ENCODE peak calls at places on chromosomes 13 and 19, in seven cellular contexts. D is heart right ventricle; Y is fibroblast of the aortic adventitia; J is nucleus accumbens; V is HTR-8/SVneo; Z is activated naive CD4-positive, alpha-beta T cell; P is C1 segment of cervical spinal cord. T is an unnamed sample.

GRCh38 chr13:98981596-98982195 is 3.8 kb upstream of the DOCK9 start:
- DNase-seq in J (no peak), P (no peak), Z (no peak), V (no peak), Y (no peak), D (no peak), T (no peak)

GRCh38 chr13:24217601-24218281 is 57.2 kb downstream of the SPATA13 start:
- DNase-seq in Y (peak; percentile 5), Z (no peak), V (no peak), D (no peak), J (no peak), P (no peak), T (peak; percentile 36)

GRCh38 chr13:40777166-40777956 is 6.4 kb upstream of the MRPS31 start:
- DNase-seq in D (no peak), Y (peak; percentile 68), Z (no peak), J (no peak), V (peak; percentile 30), P (no peak), T (peak; percentile 83)

GRCh38 chr19:50328257-50329145 is 676 bp downstream of the KCNC3 start:
- DNase-seq in Z (no peak), Y (no peak), J (no peak), V (no peak), D (peak; percentile 42), P (no peak), T (no peak)

GRCh38 chr13:36211567-36211966 is 2.8 kb downstream of the SOHLH2 start:
- DNase-seq in P (no peak), V (no peak), Z (no peak), Y (no peak), J (no peak), D (no peak), T (peak; percentile 41)

GRCh38 chr19:49564616-49565045 is 15.7 kb downstream of the NOSIP start:
- DNase-seq in Y (no peak), J (no peak), V (no peak), P (no peak), D (no peak), Z (no peak), T (no peak)

GRCh38 chr13:93388701-93389100 is 162.1 kb downstream of the GPC6 start:
- DNase-seq in Z (no peak), V (no peak), P (no peak), D (no peak), J (no peak), Y (peak; percentile 30), T (no peak)

GRCh38 chr13:28338742-28339141 is 156.2 kb downstream of the FLT1 start:
- DNase-seq in V (no peak), Y (no peak), Z (no peak), D (no peak), P (no peak), J (no peak), T (no peak)

GRCh38 chr13:98349731-98350305 is 172.7 kb upstream of the RNF113B start:
- DNase-seq in P (no peak), J (no peak), Y (no peak), D (peak; percentile 25), V (no peak), Z (no peak), T (no peak)

GRCh38 chr13:32316476-32316875 is 1.2 kb downstream of the BRCA2 start:
- DNase-seq in J (no peak), Z (no peak), V (no peak), D (no peak), Y (no peak), P (no peak), T (no peak)

GRCh38 chr13:70964124-70964523 is 855.9 kb upstream of the KLHL1 start:
- DNase-seq in D (no peak), Z (no peak), J (no peak), Y (no peak), V (no peak), P (no peak), T (no peak)

GRCh38 chr19:46030861-46031550 is 8.2 kb upstream of the PGLYRP1 start:
- DNase-seq in P (no peak), J (no peak), V (no peak), D (no peak), Z (no peak), Y (no peak), T (no peak)

GRCh38 chr19:45403781-45404556 is 900 bp downstream of the PPP1R13L start:
- DNase-seq in V (no peak), Z (peak; percentile 51), D (peak; percentile 70), J (no peak), P (no peak), Y (no peak), T (peak; percentile 64)

GRCh38 chr13:101144808-101145419 is 271.4 kb downstream of the NALCN start:
- DNase-seq in V (peak; percentile 18), P (no peak), Y (peak; percentile 83), Z (no peak), J (no peak), D (no peak), T (peak; percentile 68)

GRCh38 chr19:14563989-14564650 is 7.7 kb downstream of the NDUFB7 start:
- DNase-seq in Y (no peak), J (no peak), P (no peak), Z (peak; percentile 15), V (no peak), D (peak; percentile 55), T (no peak)

GRCh38 chr13:95262837-95263381 is 38.3 kb downstream of the ABCC4 start:
- DNase-seq in J (no peak), D (no peak), V (no peak), Z (no peak), Y (no peak), P (no peak), T (no peak)

GRCh38 chr13:43304945-43305344 is 281.6 kb downstream of the DNAJC15 start:
- DNase-seq in D (no peak), V (no peak), Z (no peak), J (no peak), P (no peak), Y (no peak), T (no peak)

GRCh38 chr13:64723735-64724134 is 2506.4 kb downstream of the PCDH9 start:
- DNase-seq in Z (no peak), J (no peak), P (no peak), Y (peak; percentile 96), D (no peak), V (peak; percentile 54), T (no peak)

GRCh38 chr19:584240-585001 is 5.3 kb upstream of the HCN2 start:
- DNase-seq in V (no peak), Z (peak; percentile 66), J (no peak), Y (peak; percentile 20), D (peak; percentile 71), P (peak; percentile 14), T (no peak)

GRCh38 chr19:50657672-50658437 is 8.6 kb downstream of the C19orf81 start:
- DNase-seq in P (peak; percentile 94), Z (peak; percentile 69), D (peak; percentile 81), V (peak; percentile 91), Y (peak; percentile 94), J (peak; percentile 100), T (peak; percentile 100)

T was measured in NCI-H748 treated with DMSO at 0.1 percent for 48 hours.